ENCODE peak calls at places on chromosomes 11 and 22, in four cellular contexts. L is esophagus squamous epithelium, K is endothelial cell of umbilical vein, Z is ovary. B is an unnamed sample.

GRCh38 chr11:78476066-78476465 is 58.4 kb upstream of the GAB2 start:
- DNase-seq in K (peak; percentile 11), L (no peak), Z (no peak), B (no peak)

GRCh38 chr22:22689621-22690345 is 45.4 kb downstream of the GGTLC2 start:
- DNase-seq in L (no peak), Z (no peak), K (no peak), B (no peak)

GRCh38 chr22:19891350-19892248 is 36.9 kb upstream of the GNB1L start:
- DNase-seq in K (peak; percentile 90), Z (no peak), L (no peak), B (no peak)

GRCh38 chr22:50732681-50733080 is 5.3 kb upstream of the ACR start:
- DNase-seq in L (no peak), K (no peak), Z (peak; percentile 9), B (no peak)

GRCh38 chr22:29380032-29380781 is 8.2 kb downstream of the AP1B1 start:
- DNase-seq in K (peak; percentile 66), Z (no peak), L (no peak), B (peak; percentile 3)

GRCh38 chr11:123061403-123062157 is at the start of gene HSPA8:
- DNase-seq in K (peak; percentile 46), L (peak; percentile 48), Z (peak; percentile 72), B (peak; percentile 68)

GRCh38 chr22:43152001-43152354 is 619 bp downstream of the TSPO start:
- DNase-seq in Z (no peak), K (peak; percentile 16), L (no peak), B (no peak)

GRCh38 chr22:29936186-29936585 is 53.2 kb downstream of the MTMR3 start:
- DNase-seq in L (no peak), K (peak; percentile 76), Z (no peak), B (no peak)

GRCh38 chr22:23652711-23653110 is 20.6 kb upstream of the DRICH1 start:
- DNase-seq in Z (no peak), L (no peak), K (no peak), B (no peak)

GRCh38 chr11:33045551-33046255 is 6.3 kb downstream of the TCP11L1 start:
- DNase-seq in Z (no peak), L (no peak), K (no peak), B (no peak)

GRCh38 chr11:35553021-35553420 is 27.6 kb upstream of the PAMR1 start:
- DNase-seq in Z (no peak), K (no peak), L (no peak), B (no peak)

GRCh38 chr11:9765320-9766101 is 101.6 kb downstream of the SWAP70 start:
- DNase-seq in L (no peak), Z (peak; percentile 67), K (peak; percentile 92), B (no peak)

GRCh38 chr22:24830205-24830979 is 24.4 kb downstream of the SGSM1 start:
- DNase-seq in L (no peak), K (no peak), Z (no peak), B (no peak)

GRCh38 chr11:66886671-66887221 is 29.9 kb downstream of the LRFN4 start:
- DNase-seq in K (no peak), Z (no peak), L (no peak), B (no peak)

GRCh38 chr22:20113551-20114310 is 2.2 kb upstream of the RANBP1 start:
- DNase-seq in Z (no peak), K (no peak), L (no peak), B (no peak)

GRCh38 chr11:64456509-64457320 is 97.8 kb downstream of the RPS6KA4 start:
- DNase-seq in K (no peak), Z (no peak), L (no peak), B (no peak)

GRCh38 chr22:33247758-33248157 is 189.6 kb upstream of the SYN3 start:
- DNase-seq in L (no peak), Z (no peak), K (no peak), B (no peak)

GRCh38 chr11:72684236-72684912 is 10.2 kb upstream of the PDE2A start:
- DNase-seq in Z (peak; percentile 60), L (no peak), K (peak; percentile 50), B (no peak)

GRCh38 chr11:73950869-73951710 is at the start of gene DNAJB13:
- DNase-seq in Z (peak; percentile 40), L (no peak), K (peak; percentile 46), B (no peak)

GRCh38 chr22:23938328-23939016 is 22.5 kb downstream of the GSTT2B start:
- DNase-seq in Z (no peak), L (no peak), K (peak; percentile 84), B (no peak)

GRCh38 chr11:130217133-130217631 is 57.6 kb downstream of the ST14 start:
- DNase-seq in Z (no peak), L (no peak), K (no peak), B (no peak)

GRCh38 chr22:47213571-47214230 is 451.3 kb downstream of the TBC1D22A start:
- DNase-seq in Z (no peak), K (no peak), L (no peak), B (no peak)

GRCh38 chr11:1791912-1792311 is 28.2 kb upstream of the CTSD start:
- DNase-seq in K (no peak), Z (no peak), L (no peak), B (no peak)

GRCh38 chr11:3164138-3164539 is 971 bp downstream of the OSBPL5 start:
- DNase-seq in K (no peak), Z (no peak), L (no peak), B (no peak)

GRCh38 chr11:3022300-3022967 is 30.3 kb upstream of the NAP1L4 start:
- DNase-seq in K (no peak), Z (no peak), L (no peak), B (no peak)

GRCh38 chr11:129950319-129951034 is 52.2 kb downstream of the PRDM10 start:
- DNase-seq in Z (peak; percentile 23), K (peak; percentile 77), L (no peak), B (no peak)

GRCh38 chr11:34790620-34791019 is 125.6 kb downstream of the APIP start:
- DNase-seq in K (peak; percentile 53), L (no peak), Z (no peak), B (no peak)

GRCh38 chr11:128342511-128343133 is 244.7 kb downstream of the ETS1 start:
- DNase-seq in L (no peak), K (peak; percentile 98), Z (no peak), B (no peak)

GRCh38 chr11:97833412-97833811 is 1187.3 kb upstream of the CNTN5 start:
- DNase-seq in Z (no peak), K (no peak), L (no peak), B (no peak)

GRCh38 chr11:124761301-124762021 is 629 bp downstream of the ESAM start:
- DNase-seq in K (peak; percentile 51), Z (no peak), L (no peak), B (no peak)

GRCh38 chr11:125074511-125075241 is 11.6 kb downstream of the SLC37A2 start:
- DNase-seq in L (no peak), Z (no peak), K (no peak), B (no peak)

GRCh38 chr22:30079952-30080533 is at the start of gene HORMAD2:
- DNase-seq in K (peak; percentile 22), L (no peak), Z (no peak), B (no peak)

GRCh38 chr11:2086239-2087040 is 52.7 kb downstream of the IGF2 start:
- DNase-seq in L (no peak), K (no peak), Z (peak; percentile 5), B (peak; percentile 35)

GRCh38 chr22:41914611-41915034 is 251 bp downstream of the SHISA8 start:
- DNase-seq in L (no peak), Z (no peak), K (no peak), B (no peak)

GRCh38 chr11:1390603-1391164 is 950 bp downstream of the BRSK2 start:
- DNase-seq in Z (no peak), K (no peak), L (no peak), B (no peak)

GRCh38 chr22:49408102-49408836 is 419.4 kb downstream of the BRD1 start:
- DNase-seq in K (no peak), L (no peak), Z (no peak), B (no peak)
- H3K9me3 ChIP-seq in K (peaks cover 2% of the 10 kb centered on the region), L (no peaks in the 10 kb centered on the region), Z (no peaks in the 10 kb centered on the region), B (peaks cover under 1% of the 10 kb centered on the region)

DNA sequence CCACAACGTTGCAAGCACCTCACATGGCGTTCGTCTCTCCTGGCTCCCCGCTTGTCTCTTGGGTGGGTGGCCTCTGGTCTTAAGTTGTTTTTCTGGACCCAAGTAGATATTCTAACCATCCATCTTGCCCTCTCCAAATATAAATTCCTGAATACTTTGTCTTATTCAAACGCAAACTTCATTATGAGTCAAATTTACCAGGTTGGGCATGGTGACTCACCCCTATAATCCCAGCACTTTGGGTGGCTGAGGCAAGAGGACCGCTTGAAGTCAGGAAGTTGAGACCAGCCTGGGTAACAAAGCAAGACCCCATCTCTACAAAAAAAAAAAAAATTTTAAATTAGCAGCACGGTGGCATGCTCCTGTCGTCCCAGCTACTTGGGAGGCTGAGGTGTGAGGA is 5.1 kb upstream of the IGSF9B start:
- DNase-seq in L (no peak), Z (no peak), K (no peak), B (no peak)
- TF ChIP-seq POLR2A in L (no peak), Z (no peak), K (no peak), B (no peak)

GRCh38 chr11:62505784-62506145 is 40.8 kb downstream of the AHNAK start:
- DNase-seq in Z (no peak), K (no peak), L (no peak), B (no peak)

GRCh38 chr11:62507023-62507422 is 39.6 kb downstream of the AHNAK start:
- DNase-seq in Z (no peak), L (no peak), K (no peak), B (no peak)

GRCh38 chr11:62506413-62506940 is 40.1 kb downstream of the AHNAK start:
- DNase-seq in Z (no peak), K (no peak), L (no peak), B (no peak)

GRCh38 chr11:62504158-62504973 is 42.2 kb downstream of the AHNAK start:
- DNase-seq in K (no peak), Z (no peak), L (no peak), B (no peak)

GRCh38 chr11:62505112-62505783 is 41.4 kb downstream of the AHNAK start:
- DNase-seq in Z (no peak), L (no peak), K (no peak), B (no peak)
- H3K4me3 ChIP-seq in Z (no peak overlapping the region), L (peak overlapping the region; percentile 57), K (no peak overlapping the region), B (peak overlapping the region; percentile 20)

GRCh38 chr22:36194385-36194784 is 7.2 kb downstream of the APOL4 start:
- DNase-seq in Z (no peak), K (no peak), L (no peak), B (peak; percentile 14)

GRCh38 chr22:36193171-36193570 is 8.4 kb downstream of the APOL4 start:
- DNase-seq in K (peak; percentile 60), Z (no peak), L (no peak), B (no peak)

GRCh38 chr22:36193577-36193976 is 8.0 kb downstream of the APOL4 start:
- DNase-seq in L (no peak), K (no peak), Z (no peak), B (peak; percentile 12)

GRCh38 chr22:36196254-36197064 is 5.2 kb downstream of the APOL4 start:
- DNase-seq in K (no peak), L (no peak), Z (no peak), B (peak; percentile 6)

GRCh38 chr22:36194971-36195370 is 6.6 kb downstream of the APOL4 start:
- DNase-seq in K (peak; percentile 74), Z (peak; percentile 71), L (no peak), B (peak; percentile 49)
- H3K9me3 ChIP-seq in K (no peaks in the 10 kb centered on the region), Z (no peaks in the 10 kb centered on the region), L (no peaks in the 10 kb centered on the region), B (no peaks in the 10 kb centered on the region)

GRCh38 chr11:57648791-57649735 is 649 bp downstream of the YPEL4 start:
- DNase-seq in K (no peak), Z (peak; percentile 52), L (no peak), B (no peak)
- TF ChIP-seq POLR2A in K (no peak), Z (peak; percentile 12), L (no peak), B (no peak)

B was measured in breast epithelium.